ENCODE peak calls at places on chromosomes 5 and 9, in four cellular contexts. V, W, N and O are unnamed samples.

GRCh38 chr9:132350861-132351315 is 3.9 kb downstream of the SETX start:
- DNase-seq in V (peak; percentile 25), W (no peak), N (no peak), O (peak; percentile 63)

GRCh38 chr5:81579525-81579924 is 171.4 kb downstream of the SSBP2 start:
- DNase-seq in V (no peak), W (no peak), N (peak; percentile 67), O (no peak)

GRCh38 chr5:177185993-177186392 is 52.4 kb downstream of the NSD1 start:
- DNase-seq in V (no peak), W (no peak), N (no peak), O (no peak)

GRCh38 chr5:132446621-132447020 is 44.0 kb downstream of the IRF1 start:
- DNase-seq in V (no peak), W (no peak), N (no peak), O (no peak)

GRCh38 chr9:123834218-123834906 is 95.6 kb downstream of the DENND1A start:
- DNase-seq in V (no peak), W (no peak), N (no peak), O (no peak)

GRCh38 chr5:131431794-131432193 is 167.9 kb downstream of the CDC42SE2 start:
- DNase-seq in V (no peak), W (no peak), N (no peak), O (no peak)

GRCh38 chr5:144468542-144468941 is 297.9 kb downstream of the KCTD16 start:
- DNase-seq in V (no peak), W (no peak), N (no peak), O (no peak)

GRCh38 chr5:157267766-157268480 is 2.0 kb downstream of the CYFIP2 start:
- DNase-seq in V (no peak), W (no peak), N (no peak), O (no peak)